ENCODE peak calls at places on chromosome 1, in five cellular contexts. O, Z, Y, W and Q are unnamed samples. For H3K4me1 and H3K9me3, the result is how much of the 10 kb centered on the place peaks cover.

GRCh38 chr1:35929730-35930592 is 944 bp upstream of the AGO3 start:
- DNase-seq in Y (peak), Z (peak), W (peak), O (peak), Q (peak)

GRCh38 chr1:204828352-204828850 is 42.3 kb upstream of the NFASC start:
- DNase-seq in W (peak), O (peak), Z (peak), Y (no peak), Q (peak)

GRCh38 chr1:108561145-108561458 is 1.2 kb downstream of the EEIG2 start:
- DNase-seq in Z (no peak), O (no peak), W (no peak), Y (no peak), Q (no peak)

GRCh38 chr1:168834225-168834872 is 105.3 kb upstream of the DPT start:
- DNase-seq in O (no peak), Z (no peak), W (no peak), Y (no peak), Q (no peak)

GRCh38 chr1:9253706-9254105 is 19.1 kb downstream of the H6PD start:
- DNase-seq in Y (no peak), O (no peak), Z (no peak), W (no peak), Q (no peak)

GRCh38 chr1:152034324-152034653 is 2.5 kb downstream of the S100A11 start:
- DNase-seq in Y (no peak), Z (no peak), W (no peak), O (no peak), Q (no peak)

GRCh38 chr1:202009326-202010031 is 908 bp upstream of the ELF3 start:
- DNase-seq in Y (peak), W (peak), O (peak), Z (peak), Q (peak)

GRCh38 chr1:112998592-112999235 is 42.7 kb upstream of the SLC16A1 start:
- DNase-seq in O (no peak), W (peak), Z (no peak), Y (peak), Q (peak)

GRCh38 chr1:23904748-23905357 is 8.3 kb downstream of the CNR2 start:
- DNase-seq in W (no peak), O (no peak), Z (no peak), Y (no peak), Q (no peak)

DNA sequence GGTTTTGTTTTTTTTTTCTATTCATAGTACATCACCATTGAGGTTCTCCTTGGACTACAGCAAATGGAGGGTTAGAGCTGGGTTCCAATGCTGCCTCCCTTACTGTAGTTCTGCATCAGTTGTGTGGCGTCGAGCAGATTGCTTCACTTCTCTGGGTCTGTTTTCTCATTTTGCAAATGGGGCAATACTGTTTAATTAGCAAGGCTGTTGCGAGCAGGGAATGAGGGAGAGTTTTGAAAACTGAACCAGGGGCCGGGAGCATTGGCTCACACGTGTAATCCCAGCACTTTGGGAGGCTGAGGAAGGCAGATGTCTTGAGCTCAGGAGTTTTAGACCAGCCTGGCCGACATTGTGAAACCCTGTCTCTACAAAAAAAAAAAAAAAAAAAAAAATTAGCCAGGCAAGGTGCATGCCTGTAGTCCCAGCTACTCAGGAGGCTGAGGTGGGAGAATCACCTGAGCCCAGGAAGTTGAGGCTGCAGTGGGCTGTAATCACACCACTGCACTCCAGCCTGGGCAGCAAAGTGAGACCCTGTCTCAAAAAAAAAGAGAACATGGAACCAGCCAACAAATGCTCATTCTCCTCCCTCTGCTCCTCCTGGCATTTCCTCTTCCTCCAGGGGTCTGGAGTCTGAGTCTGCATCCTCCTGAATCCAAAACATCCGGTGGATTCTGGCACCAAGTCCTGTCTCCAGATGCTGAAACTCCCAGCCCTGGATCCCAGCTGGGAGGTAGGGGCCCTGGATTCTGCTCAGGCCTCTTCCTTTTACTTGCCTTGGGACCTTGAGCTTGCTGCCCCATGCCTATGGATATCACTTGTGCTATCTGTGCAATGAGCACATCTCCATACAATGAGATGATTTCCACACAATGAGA is 3.7 kb upstream of the PLOD1 start:
- DNase-seq in O (no peak), Y (no peak), W (peak), Z (no peak), Q (no peak)
- H3K4me1 ChIP-seq in O (under half), Y (under half), W (under half), Z (under half), Q (under half)

GRCh38 chr1:177392336-177392735 is 221.6 kb downstream of the BRINP2 start:
- DNase-seq in W (no peak), Z (no peak), O (no peak), Y (no peak), Q (no peak)
- TF ChIP-seq CTCF in W (no peak), Z (no peak), O (no peak), Y (no peak), Q (no peak)

GRCh38 chr1:79104617-79105016 is 98.1 kb upstream of the ADGRL4 start:
- DNase-seq in Z (no peak), Y (no peak), O (no peak), W (no peak), Q (no peak)
- H3K9me3 ChIP-seq in Z (under half), Y (under half), O (under half), W (under half), Q (under half)

DNA sequence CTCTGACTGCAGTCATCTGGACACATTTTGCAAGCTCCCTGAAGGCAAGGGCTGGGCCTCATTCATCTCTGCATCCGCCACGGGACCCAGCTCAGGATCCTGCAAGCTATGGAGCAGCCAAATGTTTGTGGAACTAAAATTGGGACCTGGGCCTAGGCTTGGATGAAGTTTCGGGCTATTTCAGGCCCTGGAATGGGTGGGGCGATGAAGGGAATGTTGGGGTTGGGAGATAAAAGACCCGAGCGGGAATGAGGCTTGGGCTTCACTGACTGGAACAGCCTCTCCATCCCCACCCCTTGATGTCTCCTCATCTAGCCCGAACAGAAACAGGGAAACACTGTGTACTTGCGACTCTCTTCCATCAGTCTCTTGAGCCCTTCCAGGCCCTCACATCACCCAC is 7.3 kb upstream of the AHCYL1 start:
- DNase-seq in Y (no peak), O (no peak), W (no peak), Z (no peak), Q (peak)
- H3K4me1 ChIP-seq in Y (under half), O (under half), W (under half), Z (under half), Q (under half)

GRCh38 chr1:17671741-17672140 is 83.4 kb upstream of the ACTL8 start:
- DNase-seq in W (no peak), O (no peak), Z (no peak), Y (no peak), Q (no peak)
- TF ChIP-seq CTCF in W (no peak), O (no peak), Z (no peak), Y (no peak), Q (peak)

DNA sequence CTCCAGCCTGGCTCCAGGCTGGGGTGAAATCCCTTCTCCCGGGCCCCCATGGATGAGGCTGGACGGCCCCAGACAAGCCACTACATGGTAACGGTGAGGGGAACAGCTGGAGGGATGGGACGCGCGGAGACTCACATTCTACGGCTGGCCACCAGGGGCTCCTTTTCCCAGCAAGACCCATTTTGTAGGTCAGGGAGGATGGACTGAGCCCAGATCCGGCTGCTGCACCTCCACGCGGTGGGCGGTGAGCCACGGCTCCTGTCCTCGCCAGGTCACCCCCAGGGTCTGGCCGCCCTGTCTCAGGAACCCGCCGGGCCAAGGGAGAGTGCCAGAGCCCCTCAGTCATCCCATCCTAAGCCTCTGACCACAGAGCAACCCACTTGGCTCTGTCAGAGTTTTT is 75.0 kb upstream of the ACTRT2 start:
- DNase-seq in W (peak), O (no peak), Z (no peak), Y (no peak), Q (peak)
- H3K9me3 ChIP-seq in W (under half), O (under half), Z (under half), Y (under half), Q (under half)

DNA sequence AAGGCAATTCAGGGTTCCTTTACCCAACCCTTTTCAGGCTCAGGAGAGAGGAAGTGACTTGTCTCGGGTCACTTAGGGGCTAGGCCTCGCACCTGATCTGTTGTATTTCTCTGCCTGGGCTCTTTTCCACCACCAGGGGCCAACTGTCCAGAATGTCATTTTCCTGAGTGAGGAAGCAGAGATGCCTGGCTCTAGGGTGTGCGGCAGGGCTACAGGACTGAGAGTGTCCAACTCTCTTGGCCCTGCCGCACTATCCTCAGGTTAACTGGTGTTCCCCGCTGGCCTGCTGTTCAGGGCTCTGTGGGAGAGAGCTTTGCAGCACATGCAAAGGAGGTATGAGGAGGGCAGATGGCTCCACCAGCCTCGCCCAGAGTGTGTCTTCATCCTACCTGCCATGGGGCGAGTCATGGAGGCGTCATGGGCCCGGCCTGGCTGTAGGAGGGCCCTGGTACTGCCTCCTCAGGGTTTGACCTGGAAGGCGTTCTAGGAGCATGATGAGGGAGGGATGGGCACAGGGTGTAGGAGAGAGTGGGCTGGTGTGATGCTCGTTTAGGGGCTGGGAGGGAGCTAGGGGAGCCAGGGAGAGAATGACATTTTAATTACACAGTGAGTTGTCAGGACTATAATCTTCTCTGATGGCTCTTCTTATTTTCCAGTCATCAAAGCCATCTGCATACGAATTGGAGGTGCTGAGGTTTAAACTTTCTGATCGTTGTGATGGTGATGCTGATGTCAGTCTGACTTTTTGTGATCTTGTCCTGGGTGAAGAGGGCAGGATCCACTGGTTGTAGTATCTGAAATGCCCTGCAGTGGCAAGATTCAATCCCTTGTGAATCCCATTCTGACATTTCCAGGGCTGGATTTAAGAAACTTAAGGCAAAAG is 128.4 kb downstream of the NOS1AP start:
- DNase-seq in Y (no peak), O (no peak), Z (no peak), W (no peak), Q (no peak)
- H3K4me1 ChIP-seq in Y (under half), O (under half), Z (under half), W (under half), Q (under half)

DNA sequence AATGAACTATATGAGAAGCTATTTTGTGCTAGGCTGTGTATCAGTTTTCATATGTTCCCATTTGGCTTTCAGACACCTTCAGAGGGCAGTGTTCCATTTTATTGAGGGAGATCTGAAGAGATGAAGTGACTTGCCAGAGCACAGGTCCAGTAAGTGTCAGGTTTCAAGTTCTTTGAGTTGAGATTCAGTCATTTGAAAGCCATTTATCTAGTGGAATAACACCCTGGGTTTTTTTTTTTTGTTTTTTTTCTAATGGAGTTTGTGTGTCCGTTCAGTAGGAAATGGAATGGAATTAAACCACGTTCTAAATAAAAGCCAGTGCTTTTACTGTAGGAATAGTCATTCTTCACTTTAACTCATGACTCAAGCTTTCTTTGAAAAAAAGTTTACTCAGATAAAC is 652.9 kb upstream of the USP24 start:
- DNase-seq in Y (no peak), Z (no peak), O (no peak), W (no peak), Q (no peak)
- TF ChIP-seq CTCF in Y (peak), Z (no peak), O (no peak), W (peak), Q (no peak)

DNA sequence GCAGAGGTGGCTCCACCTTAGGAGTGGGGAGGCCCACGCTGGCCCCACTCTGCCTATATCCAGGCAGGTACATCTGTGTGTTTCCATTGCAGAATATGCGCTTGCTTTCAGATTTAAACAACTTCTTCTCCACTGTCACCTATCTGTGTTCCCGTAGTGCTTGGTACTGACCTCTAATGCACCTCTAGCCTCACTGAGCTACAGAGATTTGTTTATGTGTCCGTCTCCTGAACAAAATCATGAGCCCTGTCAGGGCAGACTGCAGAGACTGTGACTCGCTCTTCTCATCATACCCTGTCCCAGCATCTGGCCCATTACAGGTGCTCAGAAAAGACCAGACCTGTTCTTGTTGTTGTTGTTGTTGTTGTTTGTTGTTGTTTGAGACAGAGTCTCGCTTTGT is 14.5 kb upstream of the LRRC38 start:
- DNase-seq in Y (no peak), Z (no peak), O (no peak), W (no peak), Q (no peak)
- H3K9me3 ChIP-seq in Y (under half), Z (under half), O (under half), W (under half), Q (under half)

GRCh38 chr1:153957744-153958110 is 685 bp downstream of the CRTC2 start:
- DNase-seq in Z (peak), W (no peak), Y (no peak), O (no peak), Q (no peak)

GRCh38 chr1:153959454-153959853 is 1.0 kb upstream of the CRTC2 start:
- DNase-seq in W (no peak), Y (no peak), Z (no peak), O (no peak), Q (no peak)

GRCh38 chr1:153958961-153959260 is 499 bp upstream of the CRTC2 start:
- DNase-seq in Z (no peak), Y (no peak), W (no peak), O (peak), Q (no peak)

GRCh38 chr1:153958111-153958960 is at the start of gene CRTC2:
- DNase-seq in Z (peak), O (peak), Y (peak), W (peak), Q (peak)

DNA sequence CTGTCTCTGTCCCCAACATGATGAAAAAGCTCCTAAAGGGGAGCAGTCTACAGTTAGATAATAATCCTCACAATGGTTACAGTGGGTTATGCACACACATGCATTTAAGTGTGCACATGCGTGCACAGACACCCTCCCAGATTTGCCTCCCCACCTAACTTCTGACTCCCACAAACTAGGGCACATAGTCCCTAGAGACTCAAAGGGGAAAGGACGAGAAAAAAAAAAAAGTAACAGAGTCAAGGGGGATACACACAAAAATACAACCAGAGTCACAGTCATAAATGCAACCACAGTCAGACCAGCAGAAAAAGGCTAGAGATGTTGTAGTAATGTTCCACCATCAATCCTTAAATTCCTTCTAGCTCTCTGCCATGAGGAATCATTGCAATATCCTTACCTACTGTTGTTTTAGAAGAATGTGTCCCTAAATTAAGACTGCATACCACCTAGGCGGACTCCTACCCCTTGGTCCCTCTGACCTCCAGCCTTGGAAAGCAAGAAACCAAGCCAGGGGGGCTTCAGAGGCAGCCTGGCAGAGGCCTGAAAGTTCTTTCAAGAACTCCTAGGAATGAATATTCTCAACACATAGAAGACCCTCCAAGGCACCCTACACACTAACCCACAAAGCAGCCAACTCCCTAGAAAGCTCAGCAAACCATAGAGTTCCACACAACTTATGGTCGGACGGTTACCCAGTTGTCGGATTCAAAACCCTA is 1.3 kb downstream of the CRTC2 start:
- DNase-seq in Y (no peak), O (no peak), W (no peak), Z (no peak), Q (no peak)
- H3K4me1 ChIP-seq in Y (half or more), O (under half), W (half or more), Z (under half), Q (under half)